ENCODE peak calls at places on chromosomes 16 and 17, in seven cellular contexts. D is CD4-positive, alpha-beta memory T cell; G is mesenchymal stem cell; X is GM23338; R is transverse colon; Q is PC-3; U is effector memory CD4-positive, alpha-beta T cell. W is an unnamed sample.

GRCh38 chr16:1013593-1013900 is 32.0 kb downstream of the SOX8 start:
- DNase-seq in X (no peak), Q (no peak), D (no peak), R (no peak), U (no peak), G (no peak), W (no peak)

GRCh38 chr17:52158450-52159042 is at the start of gene CA10:
- DNase-seq in G (no peak), U (no peak), Q (no peak), R (no peak), D (no peak), X (peak; percentile 91), W (no peak)

GRCh38 chr17:31492880-31493655 is 101.6 kb downstream of the RAB11FIP4 start:
- DNase-seq in D (no peak), G (no peak), R (peak; percentile 56), U (peak; percentile 19), X (no peak), Q (no peak), W (no peak)

GRCh38 chr17:76053230-76054111 is 18.8 kb downstream of the SRP68 start:
- DNase-seq in R (no peak), G (peak; percentile 81), X (no peak), Q (peak; percentile 75), U (no peak), D (no peak), W (no peak)

GRCh38 chr16:54883358-54883757 is 47.3 kb upstream of the IRX5 start:
- DNase-seq in D (no peak), R (no peak), Q (no peak), U (no peak), G (no peak), X (no peak), W (no peak)

GRCh38 chr16:81587626-81588160 is 143.1 kb downstream of the CMIP start:
- DNase-seq in U (no peak), X (no peak), Q (no peak), G (no peak), R (no peak), D (no peak), W (no peak)

GRCh38 chr17:61201211-61201610 is 198.4 kb upstream of the TBX2 start:
- DNase-seq in G (peak; percentile 96), X (no peak), U (no peak), Q (peak; percentile 95), D (no peak), R (no peak), W (no peak)

GRCh38 chr17:37031493-37032083 is 82.8 kb downstream of the AATF start:
- DNase-seq in U (no peak), R (no peak), G (no peak), X (no peak), D (no peak), Q (no peak), W (no peak)

GRCh38 chr17:36863131-36863530 is 74.1 kb upstream of the LHX1 start:
- DNase-seq in R (no peak), X (no peak), Q (no peak), G (no peak), D (no peak), U (no peak), W (no peak)

GRCh38 chr16:578870-579405 is 9.2 kb downstream of the PIGQ start:
- DNase-seq in R (peak; percentile 79), X (peak; percentile 93), G (peak; percentile 82), U (peak; percentile 31), D (peak; percentile 42), Q (peak; percentile 48), W (peak; percentile 62)

GRCh38 chr16:316741-317464 is 33.9 kb downstream of the PDIA2 start:
- DNase-seq in X (no peak), G (no peak), R (no peak), Q (no peak), D (no peak), U (no peak), W (no peak)

GRCh38 chr16:27526169-27526568 is 23.5 kb downstream of the GTF3C1 start:
- DNase-seq in G (no peak), D (no peak), R (no peak), Q (no peak), X (no peak), U (no peak), W (no peak)

GRCh38 chr16:68265078-68265925 is 976 bp downstream of the SLC7A6 start:
- DNase-seq in U (peak; percentile 53), R (peak; percentile 76), Q (peak; percentile 80), D (peak; percentile 43), G (peak; percentile 83), X (peak; percentile 46), W (peak; percentile 81)

GRCh38 chr17:39604911-39605491 is 2.7 kb downstream of the NEUROD2 start:
- DNase-seq in U (no peak), R (no peak), G (no peak), D (no peak), X (peak; percentile 56), Q (no peak), W (no peak)

GRCh38 chr16:11586856-11587642 is at the start of gene LITAF:
- DNase-seq in X (peak; percentile 75), G (peak; percentile 64), Q (peak; percentile 23), D (peak; percentile 57), U (peak; percentile 41), R (peak; percentile 76), W (peak; percentile 86)

GRCh38 chr17:18141210-18141803 is 32.8 kb downstream of the MYO15A start:
- DNase-seq in R (no peak), X (peak; percentile 73), D (peak; percentile 53), U (peak; percentile 20), G (peak; percentile 64), Q (peak; percentile 82), W (no peak)

GRCh38 chr17:18139949-18140348 is 31.4 kb downstream of the MYO15A start:
- DNase-seq in U (no peak), R (no peak), X (peak; percentile 57), G (peak; percentile 26), Q (no peak), D (no peak), W (no peak)

GRCh38 chr17:18139498-18139897 is 30.9 kb downstream of the MYO15A start:
- DNase-seq in R (no peak), Q (no peak), X (no peak), G (no peak), D (no peak), U (no peak), W (no peak)

GRCh38 chr17:18139092-18139491 is 30.5 kb downstream of the MYO15A start:
- DNase-seq in U (no peak), X (no peak), D (no peak), G (no peak), R (no peak), Q (no peak), W (no peak)

GRCh38 chr17:18140648-18141047 is 32.1 kb downstream of the MYO15A start:
- DNase-seq in G (no peak), R (no peak), X (no peak), D (no peak), U (no peak), Q (no peak), W (no peak)
- H3K4me1 ChIP-seq in G (peaks cover 6% of the 10 kb centered on the region), R (no peaks in the 10 kb centered on the region), X (no peaks in the 10 kb centered on the region), D (no peaks in the 10 kb centered on the region), U (peaks cover 3% of the 10 kb centered on the region), Q (no peaks in the 10 kb centered on the region), W (peaks cover 4% of the 10 kb centered on the region)

GRCh38 chr17:57553991-57554825 is 190.9 kb downstream of the CCDC182 start:
- DNase-seq in Q (no peak), X (peak; percentile 90), D (no peak), U (no peak), R (peak; percentile 20), G (peak; percentile 94), W (no peak)

GRCh38 chr17:57557363-57557762 is 187.7 kb downstream of the CCDC182 start:
- DNase-seq in X (no peak), D (no peak), Q (peak; percentile 11), G (peak; percentile 29), R (no peak), U (no peak), W (no peak)

GRCh38 chr17:57553525-57553924 is 191.6 kb downstream of the CCDC182 start:
- DNase-seq in G (peak; percentile 91), X (no peak), D (no peak), Q (no peak), R (no peak), U (no peak), W (no peak)

GRCh38 chr17:57555636-57556175 is 189.4 kb downstream of the CCDC182 start:
- DNase-seq in R (no peak), X (no peak), Q (peak; percentile 28), D (no peak), U (no peak), G (no peak), W (no peak)

DNA sequence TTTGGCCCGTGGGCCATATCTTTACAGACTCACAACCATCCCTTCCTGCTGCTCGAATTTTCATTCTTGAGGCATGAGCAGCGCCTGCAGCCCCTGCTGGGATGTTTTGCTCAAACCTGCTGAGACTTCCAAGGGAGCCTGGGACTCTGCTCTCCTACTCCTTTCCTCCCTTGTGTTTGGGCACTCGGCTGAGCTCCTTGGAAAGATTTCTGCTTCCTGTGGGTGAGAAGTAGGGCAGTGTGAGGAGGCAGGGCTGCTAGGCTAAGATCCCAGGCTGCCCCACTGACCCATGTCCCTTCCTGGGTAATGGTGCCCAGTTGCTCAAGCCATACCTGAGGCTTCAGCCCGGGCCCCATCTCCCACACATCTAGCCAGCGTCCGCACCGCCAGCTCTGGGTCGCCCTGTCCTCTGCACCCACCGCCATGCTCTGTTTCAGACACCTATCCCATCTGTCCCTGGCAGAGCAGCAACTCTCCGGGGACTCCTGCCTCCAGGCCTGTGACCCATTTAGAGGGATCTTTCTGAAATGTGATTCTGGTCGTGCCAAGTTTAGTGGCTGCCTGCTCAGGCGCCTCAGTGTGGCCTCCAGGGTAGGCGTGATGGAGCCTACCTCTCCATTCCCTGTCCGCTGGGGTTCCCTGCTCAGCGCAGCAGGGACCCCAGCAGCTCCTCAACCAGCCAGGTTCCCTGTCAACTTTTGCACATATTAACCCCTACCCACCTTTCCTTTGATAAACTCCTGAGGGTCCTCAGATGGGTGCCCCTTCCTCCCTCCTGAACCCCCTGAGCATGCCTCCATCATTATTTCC is 190.1 kb downstream of the CCDC182 start:
- DNase-seq in X (peak; percentile 27), Q (no peak), R (no peak), U (no peak), D (no peak), G (no peak), W (no peak)
- H3K4me1 ChIP-seq in X (peaks cover 63% of the 10 kb centered on the region), Q (peaks cover 17% of the 10 kb centered on the region), R (peaks cover 14% of the 10 kb centered on the region), U (no peaks in the 10 kb centered on the region), D (no peaks in the 10 kb centered on the region), G (peaks cover 27% of the 10 kb centered on the region), W (no peaks in the 10 kb centered on the region)

GRCh38 chr17:63285566-63285965 is 160.5 kb downstream of the CYB561 start:
- DNase-seq in G (no peak), D (no peak), U (no peak), R (no peak), X (no peak), Q (peak; percentile 79), W (no peak)
- H3K4me1 ChIP-seq in G (no peaks in the 10 kb centered on the region), D (no peaks in the 10 kb centered on the region), U (no peaks in the 10 kb centered on the region), R (no peaks in the 10 kb centered on the region), X (peaks cover 12% of the 10 kb centered on the region), Q (peaks cover 17% of the 10 kb centered on the region), W (no peaks in the 10 kb centered on the region)

DNA sequence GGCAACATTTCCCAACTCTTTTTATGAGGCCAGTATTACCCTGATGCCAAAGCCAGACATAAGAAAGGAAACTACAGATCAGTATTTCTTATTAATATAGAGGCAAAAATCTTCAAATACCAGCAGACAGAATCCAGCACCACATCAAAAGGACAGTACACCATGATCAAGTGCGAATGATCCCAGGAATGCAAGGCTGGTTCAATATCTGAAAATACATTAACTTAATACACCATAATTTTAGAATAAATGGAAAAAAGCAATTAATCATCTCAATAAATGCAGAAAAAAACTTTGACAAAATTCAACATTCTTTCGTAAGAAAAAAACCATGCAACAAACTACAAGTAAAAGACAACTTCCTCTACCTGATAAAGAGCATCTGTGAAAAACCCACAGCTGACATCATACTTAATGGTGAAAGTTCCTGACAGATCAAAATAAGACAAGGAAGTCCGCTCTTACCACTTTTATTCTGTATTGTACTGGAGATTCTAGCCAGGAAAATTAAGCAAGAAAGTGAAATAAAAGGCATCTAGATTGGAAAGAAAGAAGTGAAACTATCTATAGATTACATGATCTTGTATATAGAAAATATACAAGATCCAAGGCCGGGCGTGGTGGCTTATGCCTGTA is 26.3 kb upstream of the MAPK3 start:
- DNase-seq in D (no peak), Q (no peak), U (no peak), R (no peak), G (no peak), X (no peak), W (no peak)
- H3K4me1 ChIP-seq in D (no peaks in the 10 kb centered on the region), Q (no peaks in the 10 kb centered on the region), U (no peaks in the 10 kb centered on the region), R (no peaks in the 10 kb centered on the region), G (no peaks in the 10 kb centered on the region), X (no peaks in the 10 kb centered on the region), W (no peaks in the 10 kb centered on the region)

W was measured in tibial artery.